ENCODE peak calls at places on chromosomes 6 and 20, in eight cellular contexts. M is pancreas, W is hepatocyte, P is suprapubic skin, B is IMR-90, F is heart right ventricle, H is stomach, K is psoas muscle. G is an unnamed sample.
A peak's percentile ranks its signal among the peaks of the same experiment; 100 is the strongest.

GRCh38 chr6:148874698-148875293 is 128.0 kb downstream of the UST start:
- DNase-seq in W (no peak), M (no peak), K (no peak), P (no peak), H (no peak), F (peak; percentile 50), B (no peak), G (no peak)

GRCh38 chr6:39707962-39708683 is 17.1 kb downstream of the KIF6 start:
- DNase-seq in H (no peak), W (no peak), K (no peak), M (no peak), P (no peak), B (no peak), F (no peak), G (no peak)

GRCh38 chr6:49522710-49523593 is 23.2 kb downstream of the GLYATL3 start:
- DNase-seq in K (no peak), W (peak; percentile 57), P (no peak), M (no peak), B (no peak), H (no peak), F (no peak), G (no peak)

GRCh38 chr20:48783533-48784272 is 44.1 kb downstream of the PREX1 start:
- DNase-seq in P (no peak), K (no peak), W (no peak), M (no peak), B (peak; percentile 22), F (no peak), H (no peak), G (no peak)

GRCh38 chr20:50052952-50053789 is 59.8 kb downstream of the UBE2V1 start:
- DNase-seq in F (no peak), K (no peak), P (no peak), M (no peak), B (no peak), H (no peak), W (peak; percentile 63), G (no peak)

GRCh38 chr6:8130399-8130798 is 28.1 kb upstream of the EEF1E1 start:
- DNase-seq in K (no peak), W (no peak), B (peak; percentile 35), F (no peak), P (no peak), M (no peak), H (no peak), G (no peak)

GRCh38 chr6:127532991-127533390 is 13.9 kb upstream of the MTCL3 start:
- DNase-seq in W (no peak), F (no peak), M (no peak), H (no peak), K (no peak), B (no peak), P (no peak), G (no peak)

GRCh38 chr20:52105573-52106422 is 85.8 kb downstream of the ZFP64 start:
- DNase-seq in B (peak; percentile 23), M (no peak), H (no peak), P (no peak), K (no peak), W (peak; percentile 36), F (no peak), G (no peak)

GRCh38 chr20:49483706-49484101 is 1.2 kb upstream of the KCNB1 start:
- DNase-seq in W (peak; percentile 13), M (peak; percentile 74), B (no peak), F (no peak), H (no peak), P (no peak), K (no peak), G (no peak)

GRCh38 chr6:162849269-162849668 is 121.5 kb downstream of the PACRG start:
- DNase-seq in M (no peak), B (no peak), P (no peak), K (no peak), W (no peak), H (no peak), F (peak; percentile 12), G (no peak)

GRCh38 chr6:49050606-49051005 is 412.4 kb downstream of the MMUT start:
- DNase-seq in H (no peak), P (no peak), F (no peak), W (no peak), M (no peak), B (no peak), K (no peak), G (no peak)

GRCh38 chr6:110495949-110496348 is 19.5 kb upstream of the SLC22A16 start:
- DNase-seq in F (no peak), B (no peak), P (no peak), W (no peak), H (no peak), K (no peak), M (no peak), G (no peak)

GRCh38 chr6:53023323-53023722 is 28.2 kb upstream of the GSTA4 start:
- DNase-seq in P (no peak), H (peak; percentile 28), K (no peak), M (no peak), W (no peak), B (no peak), F (no peak), G (no peak)

GRCh38 chr20:24100370-24101011 is 111.9 kb upstream of the GGTLC1 start:
- DNase-seq in P (no peak), M (no peak), F (peak; percentile 30), W (peak; percentile 84), H (peak; percentile 32), K (no peak), B (peak; percentile 47), G (peak; percentile 55)

GRCh38 chr6:35808688-35809087 is 3.5 kb downstream of the LHFPL5 start:
- DNase-seq in F (no peak), P (no peak), H (no peak), W (no peak), M (no peak), B (no peak), K (no peak), G (no peak)

DNA sequence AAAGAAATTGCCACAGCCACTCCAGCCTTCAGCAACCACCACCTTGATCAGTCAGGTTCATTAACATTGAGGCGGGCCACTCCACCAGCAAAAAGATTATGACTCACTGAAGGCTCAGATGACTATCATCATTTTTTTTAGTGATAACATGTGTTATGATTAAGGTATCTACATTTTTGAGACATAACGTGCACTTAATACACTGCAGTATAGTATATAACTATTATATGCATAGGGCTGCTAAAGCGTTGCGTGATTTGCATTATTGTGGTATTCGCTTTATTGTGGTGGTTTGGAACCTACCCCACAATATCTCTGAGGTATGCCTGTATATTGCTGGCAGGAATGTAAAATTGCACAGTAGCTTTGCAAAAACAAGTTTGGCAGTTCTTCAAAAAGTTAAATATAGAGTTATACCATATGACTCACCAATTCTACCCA is 6.8 kb upstream of the RIPK1 start:
- DNase-seq in K (no peak), H (no peak), B (peak; percentile 84), P (no peak), W (no peak), F (no peak), M (no peak), G (no peak)
- TF ChIP-seq CTCF in K (no peak), H (no peak), B (peak; percentile 39), P (no peak), W (no peak), F (no peak), M (no peak), G (no peak)

GRCh38 chr20:1393507-1393882 is 641 bp upstream of the FKBP1A start:
- DNase-seq in H (no peak), K (no peak), P (no peak), F (no peak), W (no peak), M (no peak), B (no peak), G (no peak)

GRCh38 chr20:1390552-1391403 is 2.1 kb downstream of the FKBP1A start:
- DNase-seq in W (no peak), B (no peak), P (no peak), F (no peak), M (no peak), K (no peak), H (no peak), G (no peak)

GRCh38 chr20:1392693-1393506 is at the start of gene FKBP1A:
- DNase-seq in M (peak; percentile 97), H (peak; percentile 95), B (peak; percentile 90), F (peak; percentile 90), K (peak; percentile 97), W (peak; percentile 97), P (peak; percentile 92), G (peak; percentile 95)

GRCh38 chr20:1392443-1392692 is 486 bp downstream of the FKBP1A start:
- DNase-seq in H (no peak), W (no peak), F (no peak), P (no peak), K (no peak), M (no peak), B (no peak), G (no peak)

DNA sequence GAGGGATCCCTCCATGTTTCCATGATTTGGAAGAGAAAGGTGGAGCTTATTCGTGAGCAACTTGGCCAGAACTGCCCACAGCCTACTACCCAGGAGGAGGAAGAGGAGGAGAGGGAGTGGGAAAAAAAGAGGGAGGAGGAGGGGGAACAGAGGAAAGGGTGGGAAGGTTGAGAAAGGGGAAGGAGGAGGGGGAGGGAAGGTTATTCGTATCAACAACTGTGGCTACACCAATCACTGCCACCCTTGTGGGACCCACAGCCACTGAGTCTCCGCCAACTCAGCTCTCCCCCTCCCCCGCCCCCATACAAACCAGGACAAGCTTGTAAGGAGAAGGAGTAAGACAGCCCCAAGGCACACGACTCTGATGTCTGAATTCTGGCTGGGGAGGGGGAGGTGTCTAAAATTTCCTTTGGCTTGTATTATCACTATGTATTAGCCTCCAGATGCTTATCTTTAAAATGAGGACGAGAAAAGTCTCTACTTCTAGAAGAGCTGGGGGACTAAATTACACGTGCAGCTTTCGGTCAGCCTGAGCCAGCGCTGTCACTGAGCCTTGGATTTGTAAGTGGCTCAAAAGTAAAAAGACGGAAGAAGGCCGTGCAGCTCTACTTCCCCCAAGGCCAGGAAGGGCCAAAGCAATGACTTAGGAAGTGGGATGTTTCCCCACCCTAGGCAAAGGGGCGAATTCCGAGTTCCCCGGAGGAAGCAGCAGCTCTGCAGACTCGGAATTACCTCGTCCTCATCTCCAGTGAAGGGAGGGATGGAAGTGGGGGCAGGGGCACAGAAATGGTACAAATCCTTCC is 1.0 kb downstream of the FKBP1A start:
- DNase-seq in M (no peak), F (no peak), W (peak; percentile 30), B (peak; percentile 43), H (no peak), P (no peak), K (peak; percentile 57), G (peak; percentile 58)
- H3K4me1 ChIP-seq in M (peaks cover 18% of the 10 kb centered on the region), F (peaks cover 69% of the 10 kb centered on the region), W (peaks cover 25% of the 10 kb centered on the region), B (peaks cover 26% of the 10 kb centered on the region), H (peaks cover 54% of the 10 kb centered on the region), P (peaks cover 57% of the 10 kb centered on the region), K (peaks cover 60% of the 10 kb centered on the region), G (peaks cover 64% of the 10 kb centered on the region)

DNA sequence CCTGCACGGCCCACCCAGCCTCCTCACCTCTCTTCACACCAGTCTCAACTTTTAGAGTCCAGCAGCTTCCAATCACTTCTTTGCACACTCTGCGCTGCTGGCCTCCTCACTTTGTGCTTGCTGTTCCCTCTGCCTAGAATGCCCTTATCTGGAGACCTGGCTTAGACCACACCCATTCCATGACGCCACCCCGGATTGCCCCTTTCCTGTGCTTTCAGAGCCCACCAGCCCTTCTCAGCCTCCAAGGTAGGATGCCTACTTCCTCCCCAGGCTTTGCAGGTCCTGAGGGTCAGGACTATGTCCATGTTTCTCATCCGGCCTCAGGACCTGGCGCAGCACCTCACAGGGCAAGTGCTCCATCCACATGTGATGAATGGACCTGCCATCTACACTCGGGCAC is 27.0 kb upstream of the AVP start:
- DNase-seq in B (no peak), W (no peak), M (no peak), P (no peak), F (no peak), H (no peak), K (no peak), G (no peak)
- H3K36me3 ChIP-seq in B (peaks cover 17% of the 10 kb centered on the region), W (no peaks in the 10 kb centered on the region), M (peaks cover 6% of the 10 kb centered on the region), P (peaks cover 52% of the 10 kb centered on the region), F (no peaks in the 10 kb centered on the region), H (peaks cover 84% of the 10 kb centered on the region), K (peaks cover 2% of the 10 kb centered on the region), G (peaks cover 47% of the 10 kb centered on the region)

GRCh38 chr6:25961619-25962367 is 809 bp upstream of the TRIM38 start:
- DNase-seq in P (no peak), K (no peak), M (no peak), B (no peak), F (no peak), W (no peak), H (no peak), G (no peak)
- TF ChIP-seq CTCF in P (no peak), K (no peak), M (no peak), B (no peak), F (peak; percentile 16), W (no peak), H (no peak), G (peak; percentile 24)

G was measured in lower lobe of right lung.